ENCODE peak calls at places on chromosome 12, in six cellular contexts. R, J, X, E, M and Y are unnamed samples.

GRCh38 chr12:4934651-4935050 is 24.9 kb downstream of the KCNA1 start:
- ATAC-seq in R (no peak), X (no peak), M (no peak), E (no peak), J (no peak), Y (no peak)

GRCh38 chr12:11238275-11238674 is 31.2 kb downstream of the PRB3 start:
- ATAC-seq in E (no peak), X (no peak), J (no peak), M (no peak), R (no peak), Y (no peak)

GRCh38 chr12:76714415-76714814 is 49.5 kb upstream of the ZDHHC17 start:
- ATAC-seq in E (no peak), R (no peak), X (no peak), J (no peak), M (no peak), Y (no peak)

GRCh38 chr12:118741196-118741595 is 240.1 kb upstream of the SRRM4 start:
- ATAC-seq in R (no peak), X (no peak), E (no peak), J (no peak), M (no peak), Y (no peak)

GRCh38 chr12:53660064-53660463 is 15.8 kb downstream of the ATP5MC2 start:
- ATAC-seq in M (peak), E (no peak), X (no peak), J (peak), R (no peak), Y (no peak)

GRCh38 chr12:91173139-91173538 is 9.5 kb downstream of the DCN start:
- ATAC-seq in R (no peak), X (no peak), J (no peak), E (no peak), M (peak), Y (peak)

GRCh38 chr12:67704071-67704470 is 55.5 kb downstream of the DYRK2 start:
- ATAC-seq in E (no peak), M (no peak), J (no peak), X (no peak), R (no peak), Y (no peak)

GRCh38 chr12:4106617-4107016 is 166.9 kb upstream of the CCND2 start:
- ATAC-seq in J (no peak), R (no peak), M (no peak), E (no peak), X (no peak), Y (no peak)

GRCh38 chr12:6697584-6698351 is 2.8 kb downstream of the PIANP start:
- ATAC-seq in E (peak), J (peak), X (no peak), R (no peak), M (no peak), Y (no peak)

GRCh38 chr12:66662729-66663128 is 16.1 kb downstream of the GRIP1 start:
- ATAC-seq in E (no peak), J (no peak), R (no peak), X (no peak), M (no peak), Y (no peak)

GRCh38 chr12:68138480-68138879 is 21.1 kb downstream of the IFNG start:
- ATAC-seq in J (no peak), X (no peak), E (no peak), R (no peak), M (no peak), Y (no peak)

GRCh38 chr12:103855036-103855712 is 14.1 kb upstream of the NT5DC3 start:
- ATAC-seq in E (no peak), R (no peak), X (no peak), M (no peak), J (no peak), Y (no peak)

GRCh38 chr12:88015825-88016224 is 13.4 kb downstream of the C12orf50 start:
- ATAC-seq in R (no peak), E (no peak), X (no peak), J (no peak), M (no peak), Y (no peak)

GRCh38 chr12:118377891-118378470 is 1.6 kb downstream of the SUDS3 start:
- ATAC-seq in J (peak), E (no peak), R (no peak), M (no peak), X (peak), Y (no peak)

GRCh38 chr12:92158711-92159534 is 13.3 kb upstream of the BTG1 start:
- ATAC-seq in R (peak), X (no peak), J (no peak), E (no peak), M (no peak), Y (no peak)

GRCh38 chr12:122965851-122966742 is at the start of gene ABCB9:
- ATAC-seq in E (peak), J (peak), X (peak), R (peak), M (peak), Y (peak)

GRCh38 chr12:89859513-89860220 is 151.0 kb upstream of the ATP2B1 start:
- ATAC-seq in M (no peak), X (no peak), R (no peak), J (no peak), E (no peak), Y (no peak)

GRCh38 chr12:93113317-93114006 is 184.4 kb upstream of the EEA1 start:
- ATAC-seq in R (no peak), E (no peak), M (peak), J (no peak), X (no peak), Y (no peak)

GRCh38 chr12:113384778-113385177 is 18.9 kb downstream of the SDS start:
- ATAC-seq in E (no peak), R (no peak), J (no peak), X (no peak), M (no peak), Y (no peak)

GRCh38 chr12:89160716-89161123 is 191.6 kb downstream of the DUSP6 start:
- ATAC-seq in R (no peak), E (no peak), M (peak), J (no peak), X (peak), Y (no peak)

GRCh38 chr12:105574056-105574715 is 243.7 kb downstream of the C12orf75 start:
- ATAC-seq in X (no peak), J (no peak), E (no peak), R (no peak), M (no peak), Y (no peak)

DNA sequence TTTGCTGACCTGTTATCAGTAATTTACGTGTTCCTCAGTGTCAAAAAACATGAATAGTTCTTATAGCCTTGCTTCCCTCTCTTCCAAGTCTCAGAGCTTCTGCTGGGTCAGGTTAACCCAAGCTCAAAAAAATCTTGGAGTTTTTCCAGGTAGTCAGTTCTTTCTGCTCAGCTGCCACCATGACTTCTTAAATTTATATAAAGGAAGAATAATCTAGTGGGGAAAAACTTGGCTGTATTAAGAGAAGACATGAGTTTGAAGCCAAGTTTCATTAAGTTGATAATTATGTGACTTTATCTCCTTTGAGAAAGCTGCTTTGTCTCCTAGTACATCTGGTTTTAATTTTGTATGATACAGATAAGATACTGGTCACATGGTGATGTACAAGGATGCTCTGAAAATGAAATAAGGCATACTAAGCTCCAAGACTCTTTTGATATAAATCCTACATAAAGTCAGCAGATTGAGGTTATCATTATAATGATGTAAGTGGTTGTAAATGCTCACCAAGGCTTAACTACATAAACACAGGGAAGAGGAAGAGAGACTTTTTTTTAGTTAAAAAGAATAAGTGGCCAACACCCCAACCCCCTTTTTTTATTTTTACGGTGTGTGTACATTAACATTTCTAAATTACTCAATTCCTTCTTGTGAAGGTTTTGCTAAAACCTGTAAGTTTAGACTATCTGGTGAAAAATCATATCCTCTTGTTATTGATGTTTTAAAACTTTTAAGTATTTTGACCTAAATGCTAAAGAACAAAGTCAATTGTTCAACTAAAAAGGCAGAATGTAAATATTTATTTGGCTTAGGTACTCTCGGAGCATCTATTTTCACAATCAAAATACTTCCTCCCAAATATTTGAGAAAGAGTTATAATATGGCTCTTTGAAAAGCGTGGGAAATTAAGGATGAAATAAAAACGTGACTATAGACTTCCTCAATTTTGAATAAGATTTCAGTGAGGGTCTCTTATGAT is 84.1 kb upstream of the SLC38A2 start:
- ATAC-seq in E (no peak), X (no peak), R (no peak), M (no peak), J (no peak), Y (no peak)
- H3K27ac ChIP-seq in E (peak), X (no peak), R (no peak), M (no peak), J (peak), Y (no peak)

GRCh38 chr12:112353389-112353788 is 28.8 kb downstream of the HECTD4 start:
- ATAC-seq in M (no peak), E (no peak), R (no peak), J (no peak), X (no peak), Y (no peak)
- H3K27ac ChIP-seq in M (no peak), E (no peak), R (no peak), J (no peak), X (no peak), Y (no peak)

GRCh38 chr12:120247621-120248030 is 17.9 kb downstream of the PXN start:
- ATAC-seq in R (no peak), J (peak), E (no peak), M (no peak), X (no peak), Y (peak)

GRCh38 chr12:120252071-120252906 is 13.2 kb downstream of the PXN start:
- ATAC-seq in X (peak), M (no peak), E (peak), J (no peak), R (peak), Y (no peak)

GRCh38 chr12:120247183-120247582 is 18.3 kb downstream of the PXN start:
- ATAC-seq in M (no peak), R (no peak), J (peak), E (no peak), X (no peak), Y (no peak)

GRCh38 chr12:120249875-120250795 is 15.4 kb downstream of the PXN start:
- ATAC-seq in R (no peak), J (peak), X (peak), M (peak), E (peak), Y (peak)

DNA sequence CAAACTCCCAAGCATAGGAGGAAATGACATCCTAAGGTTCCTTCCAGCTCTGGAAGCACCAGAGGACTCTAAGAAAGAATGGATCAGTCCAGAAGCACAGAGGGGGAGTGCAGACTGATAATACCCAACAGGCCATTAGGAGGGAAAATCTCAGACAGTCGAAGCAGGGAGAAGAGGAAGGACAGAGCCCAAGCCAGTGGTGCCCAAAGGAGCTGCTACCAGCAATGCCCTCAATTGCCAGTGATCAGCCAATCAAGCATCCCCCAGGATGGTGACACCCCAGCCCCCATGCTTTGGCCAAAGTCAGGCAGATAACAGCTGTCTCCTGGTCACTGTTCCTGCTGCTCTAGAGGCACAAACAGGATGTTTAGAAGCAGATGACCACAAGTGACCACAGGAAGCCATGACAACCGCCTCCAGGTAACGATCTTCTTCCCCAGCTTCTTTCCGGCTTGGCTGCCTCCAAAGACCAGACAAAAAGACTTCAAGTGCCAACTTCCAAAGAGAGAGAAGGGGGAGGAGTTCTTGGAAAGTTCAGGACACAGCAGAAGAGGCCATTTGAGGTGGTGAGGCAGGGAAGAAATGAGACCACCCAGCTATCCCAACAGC is 16.2 kb downstream of the PXN start:
- ATAC-seq in R (no peak), J (no peak), E (no peak), X (no peak), M (peak), Y (no peak)
- H3K27ac ChIP-seq in R (peak), J (no peak), E (peak), X (peak), M (peak), Y (peak)

GRCh38 chr12:2963760-2964292 is 4.6 kb downstream of the TEAD4 start:
- ATAC-seq in M (peak), E (no peak), R (no peak), X (peak), J (no peak), Y (peak)
- H3K27ac ChIP-seq in M (peak), E (no peak), R (no peak), X (peak), J (no peak), Y (peak)

GRCh38 chr12:12903642-12904609 is 12.6 kb downstream of the GPRC5A start:
- ATAC-seq in X (peak), J (no peak), M (no peak), E (no peak), R (no peak), Y (no peak)

GRCh38 chr12:12900786-12901157 is 9.4 kb downstream of the GPRC5A start:
- ATAC-seq in X (no peak), J (no peak), R (no peak), M (no peak), E (no peak), Y (no peak)

GRCh38 chr12:12899530-12900380 is 8.4 kb downstream of the GPRC5A start:
- ATAC-seq in R (no peak), M (no peak), X (peak), J (peak), E (peak), Y (peak)

GRCh38 chr12:12901158-12901791 is 9.9 kb downstream of the GPRC5A start:
- ATAC-seq in X (peak), R (no peak), M (peak), J (peak), E (peak), Y (peak)

DNA sequence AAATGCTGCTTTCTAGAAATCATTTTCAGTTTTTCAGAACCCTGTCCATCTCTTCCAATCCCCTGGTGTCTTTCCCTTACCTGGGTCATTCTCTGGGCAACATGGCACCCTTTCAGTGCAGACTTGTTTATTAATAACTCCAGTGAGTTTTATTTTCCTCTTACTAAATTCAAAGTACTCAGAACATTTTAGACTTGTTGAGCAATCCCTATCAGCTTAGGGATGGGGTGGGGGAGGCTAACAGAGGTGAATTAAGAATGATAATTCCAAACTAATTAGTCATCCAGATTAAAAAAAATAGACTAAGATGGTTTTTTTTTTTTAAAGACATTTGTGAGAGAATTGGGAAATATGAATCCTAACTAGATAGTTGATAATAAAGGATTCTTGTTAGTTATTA is 10.7 kb downstream of the GPRC5A start:
- ATAC-seq in M (peak), R (no peak), X (no peak), E (no peak), J (no peak), Y (peak)
- H3K27ac ChIP-seq in M (peak), R (no peak), X (peak), E (peak), J (peak), Y (peak)

GRCh38 chr12:15996948-15997347 is 85.8 kb downstream of the DERA start:
- ATAC-seq in R (no peak), J (no peak), E (no peak), M (no peak), X (no peak), Y (no peak)
- H3K27ac ChIP-seq in R (no peak), J (no peak), E (no peak), M (no peak), X (no peak), Y (no peak)

GRCh38 chr12:29725587-29726320 is 58.0 kb downstream of the TMTC1 start:
- ATAC-seq in M (peak), X (peak), E (no peak), R (no peak), J (no peak), Y (peak)
- H3K27ac ChIP-seq in M (peak), X (peak), E (no peak), R (no peak), J (no peak), Y (peak)